ENCODE peak calls at places on chromosomes 4 and X, in four cellular contexts. D, L, I and Y are unnamed samples.

GRCh38 chr4:107736924-107737448 is 17.0 kb upstream of the PAPSS1 start:
- DNase-seq in I (peak), L (peak), D (no peak), Y (no peak)

GRCh38 chrX:69759921-69760625 is 144.2 kb downstream of the EDA start:
- DNase-seq in D (no peak), L (no peak), I (no peak), Y (no peak)

GRCh38 chr4:15043226-15043625 is 40.9 kb downstream of the CPEB2 start:
- DNase-seq in L (peak), I (no peak), D (no peak), Y (no peak)

GRCh38 chr4:139509727-139510410 is 46.1 kb downstream of the SETD7 start:
- DNase-seq in L (peak), D (no peak), I (no peak), Y (no peak)

GRCh38 chrX:67545772-67546495 is 2.1 kb downstream of the AR start:
- DNase-seq in I (peak), L (peak), D (no peak), Y (no peak)

GRCh38 chr4:95153182-95153581 is 395.4 kb downstream of the BMPR1B start:
- DNase-seq in I (no peak), D (no peak), L (no peak), Y (no peak)

GRCh38 chr4:67035986-67036385 is 509.3 kb downstream of the CENPC start:
- DNase-seq in L (no peak), D (no peak), I (no peak), Y (no peak)

GRCh38 chr4:48297447-48297846 is 27.8 kb upstream of the TEC start:
- DNase-seq in I (no peak), L (no peak), D (no peak), Y (no peak)

GRCh38 chrX:48541140-48541814 is 1.8 kb downstream of the TBC1D25 start:
- DNase-seq in L (no peak), I (no peak), D (no peak), Y (no peak)

DNA sequence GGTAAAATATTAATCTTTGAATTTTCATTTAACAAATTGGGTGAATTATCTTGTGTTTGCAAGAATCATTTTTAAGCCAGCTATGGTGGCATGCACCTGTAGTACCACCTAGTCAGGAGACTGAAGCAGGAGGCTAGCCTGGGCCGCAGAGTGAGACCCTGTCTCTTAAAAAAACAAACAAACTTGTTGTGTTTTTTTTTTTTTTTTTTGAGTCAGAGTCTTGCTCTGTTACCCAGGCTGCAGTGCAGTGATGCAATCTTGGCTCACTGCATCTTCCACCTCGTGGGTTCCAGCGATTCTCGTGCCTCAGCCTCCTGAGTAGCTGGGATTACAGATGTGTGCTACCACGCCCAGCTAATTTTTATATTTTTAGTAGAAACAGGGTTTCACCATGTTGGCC is 2.2 kb downstream of the TXLNG start:
- DNase-seq in I (peak), L (no peak), D (no peak), Y (no peak)
- H3K4me3 ChIP-seq in I (no peak), L (no peak), D (no peak), Y (no peak)

GRCh38 chr4:17510582-17510981 is 1.3 kb downstream of the QDPR start:
- DNase-seq in D (no peak), I (no peak), L (no peak), Y (no peak)
- H3K4me3 ChIP-seq in D (no peak), I (peak), L (no peak), Y (no peak)

GRCh38 chr4:170087163-170087700 is 2.5 kb downstream of the AADAT start:
- DNase-seq in I (peak), L (no peak), D (no peak), Y (no peak)
- H3K4me3 ChIP-seq in I (no peak), L (no peak), D (no peak), Y (no peak)

GRCh38 chr4:143320113-143320512 is 16.6 kb upstream of the GAB1 start:
- DNase-seq in L (no peak), I (no peak), D (no peak), Y (no peak)
- H3K4me3 ChIP-seq in L (no peak), I (no peak), D (no peak), Y (no peak)

GRCh38 chr4:6126971-6127745 is 73.2 kb downstream of the JAKMIP1 start:
- DNase-seq in D (no peak), I (no peak), L (no peak), Y (no peak)
- H3K4me3 ChIP-seq in D (no peak), I (no peak), L (no peak), Y (no peak)

DNA sequence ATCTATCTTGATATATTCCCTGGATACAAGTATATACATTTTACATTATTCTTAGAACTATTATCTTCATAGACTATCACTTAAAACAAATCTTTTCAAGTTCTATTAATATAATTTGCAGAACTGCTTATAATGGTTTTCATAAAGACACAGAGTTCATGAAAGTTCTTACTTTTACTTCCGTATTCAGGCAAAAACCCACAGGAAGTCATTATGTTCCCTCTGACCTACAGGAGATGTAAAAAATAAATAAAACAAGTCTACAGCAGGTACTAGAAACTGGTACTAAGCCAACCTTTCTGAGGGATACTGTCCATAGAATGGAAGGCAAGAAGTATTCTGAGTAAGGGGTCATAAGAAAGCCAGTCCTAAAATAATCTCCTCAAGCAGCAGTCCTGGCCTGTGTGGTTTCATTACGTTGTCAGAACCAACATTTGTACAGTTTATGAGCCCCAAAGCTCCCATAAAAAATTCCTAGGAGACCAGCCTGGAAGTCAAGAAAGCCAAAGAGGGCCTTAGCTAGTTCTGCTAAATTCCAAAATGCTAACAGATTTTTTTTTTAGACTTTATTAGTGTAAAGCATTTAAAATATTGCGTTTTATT is 68.6 kb downstream of the CAMK2D start:
- DNase-seq in D (no peak), L (no peak), I (peak), Y (no peak)
- H3K4me3 ChIP-seq in D (no peak), L (no peak), I (no peak), Y (no peak)

GRCh38 chr4:7432531-7433375 is 2.0 kb downstream of the PSAPL1 start:
- DNase-seq in I (no peak), L (no peak), D (no peak), Y (no peak)

GRCh38 chr4:7430368-7430964 is 4.3 kb downstream of the PSAPL1 start:
- DNase-seq in L (peak), I (no peak), D (no peak), Y (no peak)

GRCh38 chr4:7429601-7430078 is 5.1 kb downstream of the PSAPL1 start:
- DNase-seq in L (no peak), D (no peak), I (no peak), Y (no peak)

GRCh38 chr4:7431696-7432530 is 2.8 kb downstream of the PSAPL1 start:
- DNase-seq in D (no peak), I (no peak), L (no peak), Y (no peak)

DNA sequence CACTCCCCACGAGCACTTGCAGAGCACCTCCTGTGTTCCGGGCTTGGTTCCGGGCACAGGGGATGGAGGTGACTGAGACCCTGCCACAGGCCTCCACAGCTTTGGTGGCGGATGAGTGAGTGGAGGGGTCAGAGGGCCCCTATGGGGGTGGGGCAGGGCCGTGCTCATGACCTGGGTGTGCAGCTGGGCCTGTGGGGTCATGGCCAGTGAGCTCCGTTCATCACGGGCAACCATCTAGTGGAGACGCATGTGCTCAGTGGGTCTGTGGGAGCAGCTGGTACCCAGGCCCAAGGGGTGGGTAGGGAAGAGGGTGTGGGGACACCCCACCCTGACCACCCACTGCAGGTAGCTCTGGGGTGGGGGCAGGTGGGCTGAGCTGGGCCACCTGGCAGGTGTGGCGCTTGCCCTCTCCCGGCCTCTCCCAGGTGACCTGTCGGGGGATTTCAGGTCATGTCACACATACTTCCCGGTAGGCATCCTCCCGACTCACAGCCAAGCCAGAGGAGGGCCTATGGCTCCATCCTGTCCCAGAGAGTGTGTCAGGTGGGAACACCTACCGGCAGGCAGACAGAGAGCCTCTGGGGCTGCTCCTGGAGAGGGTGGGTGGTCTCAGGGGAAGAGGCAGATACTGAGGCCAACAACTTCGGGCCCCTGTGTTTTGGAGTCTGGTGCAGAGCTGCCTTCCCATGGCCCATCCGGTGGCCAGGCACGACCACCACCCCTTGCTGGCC is 3.6 kb downstream of the PSAPL1 start:
- DNase-seq in L (no peak), I (no peak), D (no peak), Y (no peak)
- H3K4me3 ChIP-seq in L (no peak), I (no peak), D (no peak), Y (no peak)

GRCh38 chr4:76697129-76697803 is 200.7 kb downstream of the SOWAHB start:
- DNase-seq in I (no peak), L (no peak), D (no peak), Y (no peak)
- H3K4me3 ChIP-seq in I (no peak), L (no peak), D (no peak), Y (no peak)

GRCh38 chr4:127047930-127048329 is 584.8 kb upstream of the INTU start:
- DNase-seq in L (no peak), I (no peak), D (no peak), Y (no peak)
- H3K4me3 ChIP-seq in L (no peak), I (no peak), D (no peak), Y (no peak)

DNA sequence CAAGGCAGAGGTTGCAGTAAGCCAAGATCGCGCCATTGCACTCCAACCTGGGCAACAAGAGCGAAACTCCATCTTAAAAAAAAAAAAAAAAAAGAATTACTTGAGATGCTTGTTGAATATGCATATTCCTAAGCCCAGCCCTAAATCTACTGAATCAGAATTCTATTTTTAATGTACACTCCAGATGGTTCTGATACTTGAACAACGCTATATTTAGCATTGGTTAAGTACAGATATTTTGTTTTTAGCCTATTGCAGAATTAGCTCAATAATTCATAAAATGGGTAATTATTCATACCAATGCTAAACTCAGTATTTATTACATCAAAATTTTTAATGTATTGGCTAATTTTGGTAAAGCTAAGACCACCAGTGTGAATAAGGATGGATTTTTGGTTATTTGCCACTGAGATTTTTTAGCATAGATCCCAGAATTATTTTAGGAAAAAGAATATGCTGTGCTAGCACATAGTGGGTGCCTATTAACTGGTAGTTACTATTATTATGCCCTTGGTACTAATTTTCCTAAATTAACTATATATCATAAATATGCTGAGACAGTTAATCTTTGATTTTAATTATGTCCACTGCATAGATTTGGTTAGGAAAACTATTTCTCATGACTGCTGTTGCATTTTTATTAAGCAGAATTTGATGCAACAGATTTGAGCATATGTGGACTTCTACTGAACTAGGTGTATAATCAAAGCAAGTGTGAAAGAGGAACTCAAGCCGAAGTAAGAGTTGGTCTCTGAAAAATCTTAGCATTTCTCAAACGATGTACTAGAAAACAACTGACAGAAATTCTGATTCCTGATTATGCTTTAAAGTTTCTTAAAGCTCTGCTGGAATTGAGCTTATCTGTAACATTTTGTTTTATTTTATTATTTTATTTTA is 9.2 kb downstream of the AREG start:
- DNase-seq in L (no peak), D (no peak), I (no peak), Y (no peak)
- H3K4me3 ChIP-seq in L (no peak), D (no peak), I (no peak), Y (no peak)